ENCODE peak calls at places on chromosomes 11 and 22, in seven cellular contexts. S is body of pancreas, I is sigmoid colon, H is SJSA1, D is endodermal cell, L is hepatocyte, O is thoracic aorta. C is an unnamed sample. For H3K4me1 and H3K27me3, the result is how much of the 10 kb centered on the place peaks cover.

GRCh38 chr22:38203855-38204497 is 2.2 kb downstream of the MAFF start:
- DNase-seq in S (no peak), I (peak), H (no peak), D (no peak), L (no peak), O (no peak), C (no peak)

GRCh38 chr11:125250316-125250870 is 85.8 kb downstream of the PKNOX2 start:
- DNase-seq in S (no peak), I (no peak), H (no peak), D (no peak), L (peak), O (no peak), C (no peak)

GRCh38 chr22:45784357-45785277 is 113.0 kb downstream of the ATXN10 start:
- DNase-seq in S (no peak), I (no peak), H (no peak), D (no peak), L (no peak), O (no peak), C (peak)

GRCh38 chr11:32386770-32387377 is 48.5 kb downstream of the WT1 start:
- DNase-seq in S (no peak), I (no peak), H (no peak), D (no peak), L (peak), O (no peak), C (no peak)

GRCh38 chr11:99614353-99614752 is 593.6 kb downstream of the CNTN5 start:
- DNase-seq in S (no peak), I (no peak), H (no peak), D (no peak), L (no peak), O (no peak), C (no peak)

GRCh38 chr22:31089101-31090100 is 8.3 kb downstream of the SMTN start:
- DNase-seq in S (peak), I (peak), H (no peak), D (peak), L (peak), O (no peak), C (peak)

GRCh38 chr11:8219257-8220021 is 44.2 kb downstream of the LMO1 start:
- DNase-seq in S (peak), I (no peak), H (no peak), D (peak), L (peak), O (no peak), C (peak)

GRCh38 chr11:107947904-107948303 is 19.7 kb downstream of the RAB39A start:
- DNase-seq in S (no peak), I (no peak), H (no peak), D (no peak), L (no peak), O (no peak), C (no peak)

DNA sequence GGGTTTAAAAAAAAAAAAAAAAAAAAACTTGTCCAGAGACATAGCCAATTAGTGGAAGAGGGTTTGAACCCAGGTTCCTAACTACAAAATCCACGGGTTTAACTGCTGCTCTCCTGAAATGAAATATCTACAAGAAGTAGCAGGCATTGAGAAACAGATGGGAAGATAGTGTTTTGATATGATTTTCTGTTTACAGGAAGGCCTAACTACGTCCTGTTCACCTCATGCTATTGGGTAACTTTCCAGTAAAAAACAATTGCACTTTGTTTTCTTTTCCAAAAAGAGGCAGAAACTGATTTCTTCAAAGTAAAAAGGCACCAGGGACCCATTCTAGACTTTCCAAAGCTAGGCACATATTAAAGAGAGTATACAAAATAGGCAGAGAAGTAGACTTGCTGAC is 5.9 kb upstream of the C11orf91 start:
- DNase-seq in S (no peak), I (no peak), H (no peak), D (no peak), L (no peak), O (no peak), C (no peak)
- H3K4me1 ChIP-seq in S (under half), I (under half), H (under half), D (under half), L (under half), O (under half), C (under half)

DNA sequence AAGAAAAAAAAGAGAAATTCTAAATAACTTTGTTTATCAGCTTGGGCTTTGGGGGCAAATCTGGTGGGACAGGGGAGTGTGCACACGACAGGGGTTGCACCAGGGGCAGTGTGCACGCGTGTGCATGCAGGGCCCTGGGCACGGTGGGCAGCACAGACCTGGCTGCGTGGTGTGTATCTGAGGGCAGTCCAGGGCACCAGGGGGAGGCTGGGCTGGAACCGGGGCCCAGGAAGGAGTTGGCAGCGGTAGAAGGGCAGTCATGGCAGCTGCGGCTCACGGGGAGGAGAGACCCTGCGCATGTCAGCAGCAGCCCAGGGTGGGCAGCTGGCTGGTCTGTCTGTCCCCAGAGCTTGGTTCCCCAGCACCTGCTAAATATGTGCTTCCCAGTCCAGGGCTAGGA is 4.3 kb downstream of the KRTAP5-5 start:
- DNase-seq in S (no peak), I (peak), H (no peak), D (no peak), L (no peak), O (no peak), C (no peak)
- H3K27me3 ChIP-seq in S (under half), I (under half), H (under half), D (under half), L (under half), O (under half), C (under half)

GRCh38 chr22:50325444-50326224 is 1.2 kb downstream of the DENND6B start:
- DNase-seq in S (no peak), I (no peak), H (no peak), D (no peak), L (no peak), O (no peak), C (no peak)
- H3K4me1 ChIP-seq in S (under half), I (under half), H (under half), D (under half), L (under half), O (under half), C (under half)

DNA sequence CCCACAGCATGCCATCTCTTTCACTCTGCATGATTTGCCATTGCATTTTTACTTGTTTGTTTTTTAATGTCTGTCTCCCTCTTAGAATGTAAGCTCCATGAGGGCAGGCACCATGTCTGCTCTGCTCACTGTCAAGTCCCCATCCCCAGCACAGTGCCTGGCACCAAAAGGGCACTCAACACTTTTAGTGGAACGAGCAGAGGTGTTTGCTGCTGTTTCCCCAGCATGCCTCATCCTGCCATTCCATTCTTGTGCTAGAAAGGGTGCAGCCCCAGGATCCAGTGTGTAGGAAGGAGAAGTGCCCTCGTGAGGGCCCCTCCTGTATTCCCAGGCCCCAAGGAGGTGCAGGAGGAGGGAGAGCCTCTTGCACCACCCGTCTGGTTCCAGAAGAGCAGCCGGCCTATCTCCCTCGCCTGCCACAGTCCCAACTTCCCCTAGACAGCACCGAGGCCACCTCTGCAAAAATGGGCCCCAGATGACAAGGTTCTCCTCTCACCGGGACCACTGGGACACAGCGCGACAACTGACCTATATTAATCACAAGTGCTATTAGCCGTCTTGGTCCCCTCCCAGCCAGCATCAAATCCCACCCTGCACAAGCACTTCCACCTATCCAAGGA is 33.3 kb upstream of the CACNG2 start:
- DNase-seq in S (no peak), I (peak), H (no peak), D (peak), L (no peak), O (no peak), C (no peak)
- H3K27me3 ChIP-seq in S (under half), I (under half), H (under half), D (under half), L (under half), O (under half), C (under half)

GRCh38 chr11:853682-854448 is 11.2 kb downstream of the TSPAN4 start:
- DNase-seq in S (no peak), I (no peak), H (no peak), D (no peak), L (no peak), O (no peak), C (no peak)
- H3K4me1 ChIP-seq in S (under half), I (under half), H (under half), D (under half), L (under half), O (under half), C (under half)

GRCh38 chr11:70074701-70075100 is 3.4 kb upstream of the ANO1 start:
- DNase-seq in S (no peak), I (peak), H (no peak), D (peak), L (no peak), O (no peak), C (no peak)
- H3K27me3 ChIP-seq in S (under half), I (under half), H (half or more), D (half or more), L (half or more), O (under half), C (under half)

GRCh38 chr11:69707156-69707555 is 3.3 kb upstream of the FGF19 start:
- DNase-seq in S (no peak), I (no peak), H (peak), D (peak), L (no peak), O (no peak), C (no peak)
- H3K4me1 ChIP-seq in S (under half), I (under half), H (under half), D (under half), L (under half), O (under half), C (under half)

GRCh38 chr22:39207141-39208012 is 37.4 kb downstream of the PDGFB start:
- DNase-seq in S (peak), I (peak), H (no peak), D (peak), L (no peak), O (no peak), C (no peak)

GRCh38 chr22:39204216-39204615 is 40.6 kb downstream of the PDGFB start:
- DNase-seq in S (no peak), I (peak), H (no peak), D (peak), L (no peak), O (no peak), C (no peak)

GRCh38 chr22:39205344-39206021 is 39.3 kb downstream of the PDGFB start:
- DNase-seq in S (no peak), I (peak), H (peak), D (peak), L (peak), O (no peak), C (no peak)

GRCh38 chr22:39208013-39208680 is 36.6 kb downstream of the PDGFB start:
- DNase-seq in S (peak), I (peak), H (no peak), D (peak), L (no peak), O (no peak), C (no peak)

DNA sequence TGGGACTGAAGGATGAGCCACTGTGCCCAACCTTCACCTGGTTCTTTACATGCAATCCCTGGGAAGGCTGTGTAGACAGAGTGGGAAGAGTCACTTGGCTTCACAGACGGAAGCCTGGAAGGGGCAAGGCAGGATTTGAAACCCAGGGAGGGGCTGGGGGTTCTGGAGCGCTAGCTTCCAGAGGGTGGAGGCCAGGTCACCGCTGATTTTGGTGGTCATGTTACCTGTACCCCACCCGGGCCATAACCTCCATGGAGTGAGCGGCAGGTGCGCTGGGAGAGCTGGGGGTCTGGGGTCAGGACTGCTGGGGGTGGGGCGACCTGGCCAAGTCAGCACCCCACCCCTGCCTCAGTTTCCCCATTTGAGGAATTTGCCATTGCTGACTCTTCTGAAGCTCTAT is 38.3 kb downstream of the PDGFB start:
- DNase-seq in S (no peak), I (peak), H (no peak), D (peak), L (no peak), O (no peak), C (no peak)
- H3K27me3 ChIP-seq in S (under half), I (under half), H (under half), D (under half), L (under half), O (under half), C (under half)

C was measured in thyroid gland.